ENCODE peak calls at places on chromosomes 5 and 9, in seven cellular contexts. One of them, this sample, is unnamed.

GRCh38 chr5:88952344-88952743 is 69.4 kb upstream of the MEF2C start:
- DNase-seq in HEK293T: peak; percentile 27
- DNase-seq in WTC11: no peak
- DNase-seq in HCT116: peak; percentile 1
- DNase-seq in H1: no peak
- DNase-seq in HepG2: no peak
- DNase-seq in K562: no peak
- DNase-seq in this sample: no peak

GRCh38 chr5:106822851-106823250 is 847.9 kb downstream of the EFNA5 start:
- DNase-seq in HEK293T: no peak
- DNase-seq in WTC11: no peak
- DNase-seq in HCT116: no peak
- DNase-seq in H1: no peak
- DNase-seq in HepG2: no peak
- DNase-seq in K562: no peak
- DNase-seq in this sample: no peak

GRCh38 chr5:16952968-16953671 is 17.0 kb upstream of the MYO10 start:
- DNase-seq in HEK293T: no peak
- DNase-seq in WTC11: no peak
- DNase-seq in HCT116: no peak
- DNase-seq in H1: no peak
- DNase-seq in HepG2: peak; percentile 13
- DNase-seq in K562: no peak
- DNase-seq in this sample: no peak

GRCh38 chr9:18255158-18255629 is 218.8 kb upstream of the ADAMTSL1 start:
- DNase-seq in HEK293T: peak; percentile 80
- DNase-seq in WTC11: peak; percentile 80
- DNase-seq in HCT116: peak; percentile 48
- DNase-seq in H1: peak; percentile 31
- DNase-seq in HepG2: peak; percentile 67
- DNase-seq in K562: peak; percentile 39
- DNase-seq in this sample: peak; percentile 9

GRCh38 chr5:107564896-107565295 is 105.8 kb downstream of the EFNA5 start:
- DNase-seq in HEK293T: no peak
- DNase-seq in WTC11: no peak
- DNase-seq in HCT116: no peak
- DNase-seq in H1: no peak
- DNase-seq in HepG2: no peak
- DNase-seq in K562: no peak
- DNase-seq in this sample: no peak

GRCh38 chr5:71573611-71574010 is 13.5 kb upstream of the MCCC2 start:
- DNase-seq in HEK293T: no peak
- DNase-seq in WTC11: no peak
- DNase-seq in HCT116: no peak
- DNase-seq in H1: no peak
- DNase-seq in HepG2: peak; percentile 41
- DNase-seq in K562: no peak
- DNase-seq in this sample: no peak

GRCh38 chr9:72271617-72272478 is 93.2 kb downstream of the ZFAND5 start:
- DNase-seq in HEK293T: peak; percentile 70
- DNase-seq in WTC11: peak; percentile 43
- DNase-seq in HCT116: peak; percentile 47
- DNase-seq in H1: no peak
- DNase-seq in HepG2: peak; percentile 46
- DNase-seq in K562: peak; percentile 58
- DNase-seq in this sample: no peak

GRCh38 chr9:77647659-77648457 is at the start of gene GNA14:
- DNase-seq in HEK293T: no peak
- DNase-seq in WTC11: peak; percentile 57
- DNase-seq in HCT116: no peak
- DNase-seq in H1: no peak
- DNase-seq in HepG2: no peak
- DNase-seq in K562: no peak
- DNase-seq in this sample: no peak

GRCh38 chr9:121718063-121718462 is 66.6 kb downstream of the DAB2IP start:
- DNase-seq in HEK293T: no peak
- DNase-seq in WTC11: no peak
- DNase-seq in HCT116: no peak
- DNase-seq in H1: no peak
- DNase-seq in HepG2: no peak
- DNase-seq in K562: no peak
- DNase-seq in this sample: no peak

GRCh38 chr9:82242285-82242963 is 253.9 kb downstream of the SPATA31D1 start:
- DNase-seq in HEK293T: no peak
- DNase-seq in WTC11: no peak
- DNase-seq in HCT116: no peak
- DNase-seq in H1: no peak
- DNase-seq in HepG2: no peak
- DNase-seq in K562: no peak
- DNase-seq in this sample: no peak

GRCh38 chr5:133285583-133286021 is 233.8 kb downstream of the HSPA4 start:
- DNase-seq in HEK293T: no peak
- DNase-seq in WTC11: no peak
- DNase-seq in HCT116: no peak
- DNase-seq in H1: no peak
- DNase-seq in HepG2: no peak
- DNase-seq in K562: no peak
- DNase-seq in this sample: no peak

GRCh38 chr5:198516-198915 is 7.2 kb downstream of the LRRC14B start:
- DNase-seq in HEK293T: no peak
- DNase-seq in WTC11: no peak
- DNase-seq in HCT116: no peak
- DNase-seq in H1: no peak
- DNase-seq in HepG2: no peak
- DNase-seq in K562: no peak
- DNase-seq in this sample: no peak

GRCh38 chr9:4886698-4887097 is 94.0 kb downstream of the RCL1 start:
- DNase-seq in HEK293T: no peak
- DNase-seq in WTC11: no peak
- DNase-seq in HCT116: no peak
- DNase-seq in H1: no peak
- DNase-seq in HepG2: no peak
- DNase-seq in K562: no peak
- DNase-seq in this sample: peak; percentile 75

GRCh38 chr5:15117691-15118090 is 246.1 kb upstream of the ANKH start:
- DNase-seq in HEK293T: no peak
- DNase-seq in WTC11: no peak
- DNase-seq in HCT116: no peak
- DNase-seq in H1: no peak
- DNase-seq in HepG2: no peak
- DNase-seq in K562: no peak
- DNase-seq in this sample: no peak

GRCh38 chr5:171312129-171312819 is 3.2 kb downstream of the TLX3 start:
- DNase-seq in HEK293T: no peak
- DNase-seq in WTC11: peak; percentile 46
- DNase-seq in HCT116: no peak
- DNase-seq in H1: no peak
- DNase-seq in HepG2: no peak
- DNase-seq in K562: no peak
- DNase-seq in this sample: no peak

GRCh38 chr9:32589083-32589713 is 16.2 kb upstream of the NDUFB6 start:
- DNase-seq in HEK293T: peak; percentile 35
- DNase-seq in WTC11: no peak
- DNase-seq in HCT116: peak; percentile 38
- DNase-seq in H1: no peak
- DNase-seq in HepG2: peak; percentile 28
- DNase-seq in K562: peak; percentile 30
- DNase-seq in this sample: no peak

GRCh38 chr5:125700380-125700856 is 722.8 kb upstream of the GRAMD2B start:
- DNase-seq in HEK293T: peak; percentile 27
- DNase-seq in WTC11: no peak
- DNase-seq in HCT116: no peak
- DNase-seq in H1: no peak
- DNase-seq in HepG2: peak; percentile 39
- DNase-seq in K562: no peak
- DNase-seq in this sample: no peak

GRCh38 chr9:101397746-101398334 is 578 bp downstream of the MRPL50 start:
- DNase-seq in HEK293T: no peak
- DNase-seq in WTC11: no peak
- DNase-seq in HCT116: no peak
- DNase-seq in H1: no peak
- DNase-seq in HepG2: peak; percentile 32
- DNase-seq in K562: no peak
- DNase-seq in this sample: no peak

GRCh38 chr5:81235287-81236072 is 2.4 kb downstream of the CKMT2 start:
- DNase-seq in HEK293T: no peak
- DNase-seq in WTC11: no peak
- DNase-seq in HCT116: no peak
- DNase-seq in H1: no peak
- DNase-seq in HepG2: no peak
- DNase-seq in K562: no peak
- DNase-seq in this sample: no peak

GRCh38 chr9:37449877-37450632 is 15.2 kb downstream of the ZBTB5 start:
- DNase-seq in HEK293T: no peak
- DNase-seq in WTC11: no peak
- DNase-seq in HCT116: no peak
- DNase-seq in H1: no peak
- DNase-seq in HepG2: no peak
- DNase-seq in K562: no peak
- DNase-seq in this sample: no peak

GRCh38 chr9:124489222-124489621 is 18.0 kb downstream of the NR5A1 start:
- DNase-seq in HEK293T: no peak
- DNase-seq in WTC11: no peak
- DNase-seq in HCT116: no peak
- DNase-seq in H1: no peak
- DNase-seq in HepG2: no peak
- DNase-seq in K562: no peak
- DNase-seq in this sample: no peak

GRCh38 chr5:74040065-74040551 is 414.1 kb downstream of the ARHGEF28 start:
- DNase-seq in HEK293T: no peak
- DNase-seq in WTC11: no peak
- DNase-seq in HCT116: no peak
- DNase-seq in H1: no peak
- DNase-seq in HepG2: no peak
- DNase-seq in K562: no peak
- DNase-seq in this sample: no peak

GRCh38 chr9:37904647-37905505 is 949 bp upstream of the SLC25A51 start:
- DNase-seq in HEK293T: no peak
- DNase-seq in WTC11: no peak
- DNase-seq in HCT116: no peak
- DNase-seq in H1: no peak
- DNase-seq in HepG2: no peak
- DNase-seq in K562: peak; percentile 69
- DNase-seq in this sample: no peak

DNA sequence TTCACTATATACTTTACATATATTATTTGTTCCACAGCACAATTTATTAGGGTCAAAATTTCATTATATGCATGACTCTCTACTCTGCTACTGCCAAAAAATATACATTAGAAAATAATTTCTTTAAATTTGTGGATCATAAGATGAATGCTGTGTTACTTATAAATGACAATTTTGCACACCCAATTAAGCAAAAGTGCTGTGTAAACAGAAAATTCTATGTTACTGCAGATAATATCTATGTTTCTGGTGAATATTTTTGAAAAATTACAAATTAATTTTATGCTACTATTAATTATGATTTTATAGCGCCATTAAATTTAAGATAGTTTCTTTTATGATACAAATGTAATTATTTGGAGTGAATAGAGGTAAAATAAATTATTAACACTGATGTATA is 59.8 kb upstream of the GABRA6 start:
- DNase-seq in HEK293T: no peak
- DNase-seq in WTC11: no peak
- DNase-seq in HCT116: no peak
- DNase-seq in H1: no peak
- DNase-seq in HepG2: no peak
- DNase-seq in K562: no peak
- DNase-seq in this sample: no peak
- TF ChIP-seq SP1 in HEK293T: no peak
- TF ChIP-seq SP1 in WTC11: no peak
- TF ChIP-seq SP1 in HCT116: no peak
- TF ChIP-seq SP1 in H1: no peak
- TF ChIP-seq SP1 in HepG2: no peak
- TF ChIP-seq SP1 in K562: no peak
- TF ChIP-seq SP1 in this sample: no peak

DNA sequence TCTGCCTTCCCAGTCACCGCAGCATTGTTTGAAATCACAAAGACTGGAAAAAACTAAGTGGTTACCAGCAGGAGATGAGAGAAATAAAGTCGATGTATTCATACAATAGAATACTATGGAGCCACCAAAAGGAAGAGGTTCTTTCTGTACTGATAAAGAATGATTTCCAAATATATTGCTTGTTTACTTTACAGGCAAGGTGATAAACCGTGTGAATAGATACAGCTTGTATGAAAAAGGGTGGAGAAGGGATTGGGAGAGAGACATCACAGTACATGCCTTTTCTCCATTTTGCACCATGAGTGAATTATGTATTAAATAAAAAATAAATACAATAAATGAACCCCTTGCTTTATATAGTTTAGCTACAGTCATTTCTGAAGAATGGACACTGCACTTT is 91.7 kb downstream of the RFK start:
- DNase-seq in HEK293T: no peak
- DNase-seq in WTC11: no peak
- DNase-seq in HCT116: no peak
- DNase-seq in H1: no peak
- DNase-seq in HepG2: no peak
- DNase-seq in K562: no peak
- DNase-seq in this sample: no peak
- TF ChIP-seq SP1 in HEK293T: no peak
- TF ChIP-seq SP1 in WTC11: no peak
- TF ChIP-seq SP1 in HCT116: no peak
- TF ChIP-seq SP1 in H1: no peak
- TF ChIP-seq SP1 in HepG2: no peak
- TF ChIP-seq SP1 in K562: no peak
- TF ChIP-seq SP1 in this sample: no peak

DNA sequence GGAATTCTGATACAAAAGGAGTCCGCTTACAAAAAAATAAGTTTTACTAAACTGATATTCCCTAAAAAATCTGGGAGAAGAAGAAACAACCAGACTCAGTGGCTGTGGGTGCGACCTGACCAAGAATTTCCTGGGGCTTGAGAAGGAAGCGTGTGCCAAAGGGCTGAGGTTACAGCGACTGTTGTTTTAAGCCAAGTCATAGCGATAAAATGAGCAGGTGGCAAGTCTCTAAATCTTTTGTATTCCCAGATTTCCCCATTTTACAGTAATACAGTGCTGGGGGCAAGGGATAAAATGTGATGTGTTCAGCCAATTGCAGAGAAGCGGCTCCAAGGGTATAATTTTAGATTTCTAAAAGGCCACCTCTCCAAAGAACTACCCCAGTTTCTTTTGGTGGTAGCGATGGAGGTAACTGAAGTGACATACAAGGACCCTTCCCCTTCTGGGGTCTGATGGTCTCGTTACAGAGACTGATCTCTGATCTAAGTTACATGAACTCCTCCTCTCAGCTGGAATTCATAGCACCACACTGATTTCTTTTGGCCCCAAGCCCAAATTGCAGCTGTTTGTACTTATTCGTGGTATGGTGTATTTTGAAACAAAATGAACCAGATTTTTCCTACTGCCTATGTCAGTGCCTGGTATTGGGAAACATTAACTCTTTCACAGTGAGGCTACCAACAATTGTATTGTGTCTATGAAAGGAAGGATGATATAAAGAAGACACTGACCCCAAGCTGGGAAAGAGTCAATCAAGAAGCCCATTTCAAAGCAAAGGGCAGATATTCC is 41.6 kb downstream of the LPAR1 start:
- DNase-seq in HEK293T: no peak
- DNase-seq in WTC11: no peak
- DNase-seq in HCT116: no peak
- DNase-seq in H1: no peak
- DNase-seq in HepG2: no peak
- DNase-seq in K562: no peak
- DNase-seq in this sample: no peak
- TF ChIP-seq SP1 in HEK293T: no peak
- TF ChIP-seq SP1 in WTC11: no peak
- TF ChIP-seq SP1 in HCT116: no peak
- TF ChIP-seq SP1 in H1: no peak
- TF ChIP-seq SP1 in HepG2: no peak
- TF ChIP-seq SP1 in K562: no peak
- TF ChIP-seq SP1 in this sample: no peak

GRCh38 chr5:168023190-168023589 is 268.3 kb upstream of the WWC1 start:
- DNase-seq in HEK293T: no peak
- DNase-seq in WTC11: no peak
- DNase-seq in HCT116: no peak
- DNase-seq in H1: no peak
- DNase-seq in HepG2: no peak
- DNase-seq in K562: no peak
- DNase-seq in this sample: no peak
- TF ChIP-seq SP1 in HEK293T: no peak
- TF ChIP-seq SP1 in WTC11: no peak
- TF ChIP-seq SP1 in HCT116: no peak
- TF ChIP-seq SP1 in H1: no peak
- TF ChIP-seq SP1 in HepG2: no peak
- TF ChIP-seq SP1 in K562: no peak
- TF ChIP-seq SP1 in this sample: no peak

This sample was measured in GM12878.